ENCODE peak calls at places on chromosomes 11 and 22, in five cellular contexts. J is midbrain; A is EL; C is stimulated activated CD4-positive, alpha-beta T cell treated with anti-CD3 and anti-CD28 coated beads, Interleukin-4, amount 100 ng/mL, for 4 hours; S is AG04449. N is an unnamed sample.

GRCh38 chr11:35418847-35419712 is at the start of gene SLC1A2:
- DNase-seq in S (no peak), J (peak), A (peak), C (no peak), N (no peak)

GRCh38 chr11:124638500-124638899 is 15.8 kb downstream of the TBRG1 start:
- DNase-seq in J (no peak), S (no peak), A (no peak), C (no peak), N (no peak)

GRCh38 chr11:128689946-128690745 is 3.7 kb upstream of the FLI1 start:
- DNase-seq in C (no peak), J (no peak), S (no peak), A (no peak), N (no peak)

GRCh38 chr11:120801801-120802689 is 221.9 kb upstream of the TBCEL start:
- DNase-seq in A (peak), J (peak), S (no peak), C (no peak), N (peak)

GRCh38 chr11:81220166-81220895 is 1513.3 kb downstream of the FAM181B start:
- DNase-seq in C (no peak), S (no peak), A (no peak), J (no peak), N (no peak)

GRCh38 chr22:39318507-39319283 is 728 bp downstream of the RPL3 start:
- DNase-seq in A (no peak), S (no peak), C (no peak), J (no peak), N (no peak)

GRCh38 chr22:28923826-28924732 is 40.7 kb downstream of the ZNRF3 start:
- DNase-seq in J (peak), S (no peak), C (no peak), A (no peak), N (no peak)

GRCh38 chr22:19877626-19878339 is 23.1 kb upstream of the GNB1L start:
- DNase-seq in A (peak), C (no peak), S (peak), J (no peak), N (no peak)

GRCh38 chr22:21687685-21688259 is 22.0 kb downstream of the PPIL2 start:
- DNase-seq in A (no peak), C (no peak), J (no peak), S (no peak), N (no peak)

GRCh38 chr11:121194731-121195596 is 93.9 kb downstream of the TECTA start:
- DNase-seq in J (peak), S (peak), C (peak), A (peak), N (no peak)

GRCh38 chr11:64208796-64209562 is 2.5 kb downstream of the FERMT3 start:
- DNase-seq in J (peak), S (no peak), A (no peak), C (no peak), N (no peak)

N was measured in activated B cell treated with CpG ODN at 0.5 μM for 24 hours.